ENCODE peak calls at places on chromosome 9, in four cellular contexts. One of them, this sample, is unnamed.

GRCh38 chr9:122346478-122347347 is 24.1 kb upstream of the PTGS1 start:
- DNase-seq in glutamatergic neuron: peak; percentile 51
- DNase-seq in mesothelial cell of epicardium: peak; percentile 46
- DNase-seq in natural killer cell: peak; percentile 21
- DNase-seq in this sample: no peak

GRCh38 chr9:128627127-128627715 is 29.4 kb downstream of the DYNC2I2 start:
- DNase-seq in glutamatergic neuron: no peak
- DNase-seq in mesothelial cell of epicardium: no peak
- DNase-seq in natural killer cell: no peak
- DNase-seq in this sample: no peak

GRCh38 chr9:27828908-27829307 is 255.6 kb upstream of the C9orf72 start:
- DNase-seq in glutamatergic neuron: no peak
- DNase-seq in mesothelial cell of epicardium: no peak
- DNase-seq in natural killer cell: no peak
- DNase-seq in this sample: no peak

GRCh38 chr9:1722404-1722803 is 292.7 kb upstream of the SMARCA2 start:
- DNase-seq in glutamatergic neuron: no peak
- DNase-seq in mesothelial cell of epicardium: no peak
- DNase-seq in natural killer cell: no peak
- DNase-seq in this sample: no peak

GRCh38 chr9:6051511-6051950 is 36.1 kb upstream of the RANBP6 start:
- DNase-seq in glutamatergic neuron: no peak
- DNase-seq in mesothelial cell of epicardium: no peak
- DNase-seq in natural killer cell: no peak
- DNase-seq in this sample: no peak

GRCh38 chr9:116274293-116274692 is 120.7 kb downstream of the PAPPA start:
- DNase-seq in glutamatergic neuron: no peak
- DNase-seq in mesothelial cell of epicardium: no peak
- DNase-seq in natural killer cell: no peak
- DNase-seq in this sample: no peak

GRCh38 chr9:105515811-105516413 is 42.0 kb upstream of the FKTN start:
- DNase-seq in glutamatergic neuron: no peak
- DNase-seq in mesothelial cell of epicardium: no peak
- DNase-seq in natural killer cell: no peak
- DNase-seq in this sample: no peak

GRCh38 chr9:106284300-106284699 is 578.7 kb upstream of the ZNF462 start:
- DNase-seq in glutamatergic neuron: peak; percentile 48
- DNase-seq in mesothelial cell of epicardium: no peak
- DNase-seq in natural killer cell: no peak
- DNase-seq in this sample: no peak

GRCh38 chr9:4277531-4277991 is 22.3 kb downstream of the GLIS3 start:
- DNase-seq in glutamatergic neuron: no peak
- DNase-seq in mesothelial cell of epicardium: no peak
- DNase-seq in natural killer cell: no peak
- DNase-seq in this sample: no peak

GRCh38 chr9:942805-943580 is 33.5 kb upstream of the DMRT3 start:
- DNase-seq in glutamatergic neuron: no peak
- DNase-seq in mesothelial cell of epicardium: no peak
- DNase-seq in natural killer cell: no peak
- DNase-seq in this sample: no peak

GRCh38 chr9:128438343-128439109 is 17.3 kb upstream of the ODF2 start:
- DNase-seq in glutamatergic neuron: peak; percentile 93
- DNase-seq in mesothelial cell of epicardium: peak; percentile 92
- DNase-seq in natural killer cell: peak; percentile 80
- DNase-seq in this sample: peak; percentile 78

GRCh38 chr9:138003485-138004190 is 126.1 kb downstream of the CACNA1B start:
- DNase-seq in glutamatergic neuron: no peak
- DNase-seq in mesothelial cell of epicardium: no peak
- DNase-seq in natural killer cell: no peak
- DNase-seq in this sample: no peak

GRCh38 chr9:104286792-104287191 is 192.7 kb downstream of the SMC2 start:
- DNase-seq in glutamatergic neuron: no peak
- DNase-seq in mesothelial cell of epicardium: no peak
- DNase-seq in natural killer cell: no peak
- DNase-seq in this sample: no peak

GRCh38 chr9:87514136-87514535 is 16.5 kb downstream of the DAPK1 start:
- DNase-seq in glutamatergic neuron: peak; percentile 28
- DNase-seq in mesothelial cell of epicardium: no peak
- DNase-seq in natural killer cell: no peak
- DNase-seq in this sample: no peak

GRCh38 chr9:70113403-70114022 is 69.9 kb downstream of the MAMDC2 start:
- DNase-seq in glutamatergic neuron: peak; percentile 66
- DNase-seq in mesothelial cell of epicardium: no peak
- DNase-seq in natural killer cell: no peak
- DNase-seq in this sample: no peak

GRCh38 chr9:96040591-96041461 is 165.3 kb downstream of the ERCC6L2 start:
- DNase-seq in glutamatergic neuron: no peak
- DNase-seq in mesothelial cell of epicardium: no peak
- DNase-seq in natural killer cell: no peak
- DNase-seq in this sample: no peak

GRCh38 chr9:133445293-133445969 is 14.3 kb upstream of the CACFD1 start:
- DNase-seq in glutamatergic neuron: no peak
- DNase-seq in mesothelial cell of epicardium: no peak
- DNase-seq in natural killer cell: no peak
- DNase-seq in this sample: no peak

GRCh38 chr9:100222674-100223073 is 123.6 kb downstream of the INVS start:
- DNase-seq in glutamatergic neuron: no peak
- DNase-seq in mesothelial cell of epicardium: no peak
- DNase-seq in natural killer cell: no peak
- DNase-seq in this sample: no peak

GRCh38 chr9:84294551-84294950 is 46.0 kb downstream of the SLC28A3 start:
- DNase-seq in glutamatergic neuron: no peak
- DNase-seq in mesothelial cell of epicardium: no peak
- DNase-seq in natural killer cell: no peak
- DNase-seq in this sample: no peak

GRCh38 chr9:22079873-22080341 is 70.8 kb upstream of the CDKN2B start:
- DNase-seq in glutamatergic neuron: no peak
- DNase-seq in mesothelial cell of epicardium: no peak
- DNase-seq in natural killer cell: no peak
- DNase-seq in this sample: no peak

GRCh38 chr9:19201899-19202891 is 28.3 kb upstream of the DENND4C start:
- DNase-seq in glutamatergic neuron: no peak
- DNase-seq in mesothelial cell of epicardium: peak; percentile 58
- DNase-seq in natural killer cell: no peak
- DNase-seq in this sample: no peak

GRCh38 chr9:3794005-3794404 is 268.2 kb upstream of the RFX3 start:
- DNase-seq in glutamatergic neuron: no peak
- DNase-seq in mesothelial cell of epicardium: no peak
- DNase-seq in natural killer cell: no peak
- DNase-seq in this sample: no peak

GRCh38 chr9:118896356-118897000 is 472.8 kb downstream of the BRINP1 start:
- DNase-seq in glutamatergic neuron: peak; percentile 17
- DNase-seq in mesothelial cell of epicardium: no peak
- DNase-seq in natural killer cell: no peak
- DNase-seq in this sample: no peak

DNA sequence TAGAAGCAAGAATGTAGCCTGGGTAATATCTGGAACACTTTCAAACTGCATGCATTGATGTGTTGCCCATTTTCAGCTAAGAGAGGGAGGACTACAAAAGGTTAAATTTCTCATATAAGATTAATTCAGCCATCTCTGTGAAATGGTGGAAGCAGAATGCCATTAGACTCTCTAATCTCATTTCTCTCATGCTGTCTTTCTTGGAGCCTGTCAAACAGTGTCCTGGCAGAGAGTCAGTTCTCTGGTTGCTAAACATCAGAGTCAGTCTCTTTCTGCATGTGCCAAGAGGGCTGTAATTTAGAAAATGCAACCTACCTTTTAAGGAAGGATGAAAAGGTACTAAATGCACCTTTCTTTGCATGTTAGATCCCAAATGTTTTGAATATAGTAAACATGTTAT is 910 bp upstream of the GARNL3 start:
- DNase-seq in glutamatergic neuron: no peak
- DNase-seq in mesothelial cell of epicardium: no peak
- DNase-seq in natural killer cell: no peak
- DNase-seq in this sample: no peak
- TF ChIP-seq CTCF in glutamatergic neuron: no peak
- TF ChIP-seq CTCF in mesothelial cell of epicardium: no peak
- TF ChIP-seq CTCF in natural killer cell: no peak
- TF ChIP-seq CTCF in this sample: no peak

DNA sequence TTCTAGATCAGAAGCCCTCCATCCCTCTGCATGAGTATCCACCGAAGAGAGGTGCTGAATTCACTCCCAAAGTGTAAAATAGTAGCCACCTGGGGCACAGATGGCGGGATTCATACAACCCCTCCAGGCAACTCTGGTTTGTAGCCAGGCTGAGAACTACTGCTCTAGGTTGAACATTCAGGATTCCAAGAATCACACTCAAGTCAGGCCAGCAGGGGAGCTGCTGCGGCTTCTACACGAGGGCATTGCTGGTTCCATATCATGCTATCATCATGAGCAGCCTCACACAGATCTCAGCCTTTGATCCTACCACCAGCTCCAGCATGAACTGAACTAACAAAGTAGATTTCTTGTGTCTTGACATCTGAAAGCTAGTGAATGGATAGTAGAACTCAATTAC is 367.9 kb downstream of the DIRAS2 start:
- DNase-seq in glutamatergic neuron: no peak
- DNase-seq in mesothelial cell of epicardium: no peak
- DNase-seq in natural killer cell: no peak
- DNase-seq in this sample: no peak
- TF ChIP-seq CTCF in glutamatergic neuron: no peak
- TF ChIP-seq CTCF in mesothelial cell of epicardium: no peak
- TF ChIP-seq CTCF in natural killer cell: no peak
- TF ChIP-seq CTCF in this sample: no peak

GRCh38 chr9:37408933-37409710 is 13.4 kb upstream of the GRHPR start:
- DNase-seq in glutamatergic neuron: no peak
- DNase-seq in mesothelial cell of epicardium: no peak
- DNase-seq in natural killer cell: no peak
- DNase-seq in this sample: no peak

GRCh38 chr9:37413311-37413710 is 9.2 kb upstream of the GRHPR start:
- DNase-seq in glutamatergic neuron: no peak
- DNase-seq in mesothelial cell of epicardium: no peak
- DNase-seq in natural killer cell: no peak
- DNase-seq in this sample: no peak

GRCh38 chr9:37410354-37410861 is 12.1 kb upstream of the GRHPR start:
- DNase-seq in glutamatergic neuron: no peak
- DNase-seq in mesothelial cell of epicardium: no peak
- DNase-seq in natural killer cell: no peak
- DNase-seq in this sample: no peak

GRCh38 chr9:37412431-37413151 is 9.9 kb upstream of the GRHPR start:
- DNase-seq in glutamatergic neuron: no peak
- DNase-seq in mesothelial cell of epicardium: no peak
- DNase-seq in natural killer cell: no peak
- DNase-seq in this sample: no peak

DNA sequence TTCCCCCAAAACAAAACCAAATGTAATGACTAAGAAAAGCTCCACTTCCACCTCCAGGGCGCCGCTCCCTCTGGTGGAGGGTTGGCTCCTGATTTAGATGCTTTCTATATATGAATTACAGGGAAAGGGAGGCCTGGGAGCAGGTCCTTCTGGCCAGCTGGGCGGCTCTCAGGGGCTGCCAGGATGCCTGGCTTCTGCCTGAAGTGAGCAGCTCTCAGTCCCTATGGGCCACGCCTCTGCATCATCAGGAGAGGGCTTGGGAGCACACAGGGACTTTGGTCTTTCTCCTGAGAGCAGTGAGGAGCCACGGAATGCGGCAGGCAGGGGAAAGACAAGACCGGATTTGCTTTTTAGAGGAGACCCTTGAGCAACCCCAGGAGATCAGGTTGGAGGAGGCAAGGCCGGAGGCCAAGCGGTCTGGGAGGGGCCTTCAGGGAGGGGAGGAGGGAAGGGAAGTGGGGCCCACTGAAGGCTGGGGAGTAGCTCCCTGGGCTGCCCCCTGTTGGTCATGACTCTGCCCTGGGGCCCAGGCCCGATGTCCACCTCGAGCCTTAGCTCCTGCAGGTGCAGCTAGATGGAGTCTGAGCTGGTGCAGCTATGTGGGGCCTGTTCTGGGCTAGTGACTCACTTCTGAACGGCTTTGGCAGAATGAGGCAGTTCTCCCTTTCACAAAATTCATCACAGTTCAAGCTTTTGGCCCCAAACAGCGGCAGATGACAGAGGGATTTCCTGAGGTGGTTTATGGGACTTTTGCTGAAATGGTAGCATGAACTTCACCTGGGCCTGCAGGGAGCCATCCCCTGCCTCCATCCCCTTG is 11.3 kb upstream of the GRHPR start:
- DNase-seq in glutamatergic neuron: peak; percentile 44
- DNase-seq in mesothelial cell of epicardium: no peak
- DNase-seq in natural killer cell: no peak
- DNase-seq in this sample: no peak
- TF ChIP-seq CTCF in glutamatergic neuron: peak; percentile 37
- TF ChIP-seq CTCF in mesothelial cell of epicardium: no peak
- TF ChIP-seq CTCF in natural killer cell: no peak
- TF ChIP-seq CTCF in this sample: no peak

DNA sequence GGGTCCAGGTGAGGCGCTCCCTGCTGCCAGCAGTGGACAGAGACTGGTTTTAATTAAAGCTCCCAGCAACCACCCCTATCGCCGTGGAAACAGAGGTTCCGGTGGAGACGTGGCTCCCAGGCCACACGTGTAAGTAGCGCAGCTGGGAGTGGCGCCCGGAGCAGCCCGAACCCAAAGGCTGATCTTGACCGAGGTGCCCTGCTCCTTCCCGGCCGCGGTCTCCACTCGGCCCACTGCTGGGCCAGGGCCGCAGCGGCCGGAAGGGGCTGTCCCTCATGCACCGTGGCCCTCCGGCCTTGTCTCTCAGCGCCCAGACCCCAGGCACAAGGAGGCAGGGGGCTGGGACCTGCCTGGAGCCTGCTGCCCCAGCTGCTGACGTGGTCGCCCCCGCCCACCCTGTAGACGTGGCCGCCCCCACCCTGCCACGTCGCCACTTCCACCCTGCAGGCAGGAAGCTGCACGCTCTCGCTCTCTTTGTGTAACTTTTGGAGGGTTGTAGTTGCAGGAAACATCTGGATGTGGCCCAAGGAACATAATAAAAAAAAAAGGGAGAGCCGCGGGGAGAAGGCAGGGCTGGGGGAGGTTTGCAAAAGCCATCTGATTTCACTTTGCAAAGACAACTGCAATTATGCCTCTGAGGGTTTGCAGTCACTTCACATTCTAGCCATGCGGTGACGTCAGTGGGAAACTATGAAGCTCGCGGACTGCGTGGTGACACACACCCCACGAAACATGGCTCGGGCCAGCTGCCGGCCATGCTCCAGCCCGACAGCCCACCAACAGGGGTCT is 129.9 kb downstream of the RXRA start:
- DNase-seq in glutamatergic neuron: no peak
- DNase-seq in mesothelial cell of epicardium: peak; percentile 84
- DNase-seq in natural killer cell: peak; percentile 72
- DNase-seq in this sample: peak; percentile 90
- TF ChIP-seq CTCF in glutamatergic neuron: no peak
- TF ChIP-seq CTCF in mesothelial cell of epicardium: no peak
- TF ChIP-seq CTCF in natural killer cell: no peak
- TF ChIP-seq CTCF in this sample: no peak

DNA sequence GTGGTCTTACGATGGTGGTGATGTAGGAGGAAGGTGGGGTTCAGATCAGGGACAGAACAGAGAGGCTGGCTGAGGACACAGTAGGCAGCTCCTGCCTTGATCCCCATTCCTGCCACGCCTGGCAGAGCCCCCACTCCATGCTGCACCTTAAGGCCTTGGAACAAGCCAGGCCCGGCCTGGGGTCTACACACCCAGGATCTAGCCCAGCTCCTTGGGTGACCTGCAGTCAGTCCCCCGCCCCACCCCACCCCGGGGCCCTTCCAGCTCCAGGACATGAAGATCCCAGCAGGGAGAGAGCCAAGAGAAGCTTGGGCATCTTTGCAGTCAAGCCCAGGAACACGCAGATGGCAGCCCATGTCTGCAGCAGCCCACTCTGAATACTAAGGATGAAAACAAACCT is 34.7 kb downstream of the WHRN start:
- DNase-seq in glutamatergic neuron: no peak
- DNase-seq in mesothelial cell of epicardium: no peak
- DNase-seq in natural killer cell: no peak
- DNase-seq in this sample: no peak
- TF ChIP-seq CTCF in glutamatergic neuron: no peak
- TF ChIP-seq CTCF in mesothelial cell of epicardium: no peak
- TF ChIP-seq CTCF in natural killer cell: no peak
- TF ChIP-seq CTCF in this sample: no peak

GRCh38 chr9:8366161-8366926 is 566.8 kb upstream of the DMAC1 start:
- DNase-seq in glutamatergic neuron: no peak
- DNase-seq in mesothelial cell of epicardium: no peak
- DNase-seq in natural killer cell: no peak
- DNase-seq in this sample: no peak
- TF ChIP-seq CTCF in glutamatergic neuron: no peak
- TF ChIP-seq CTCF in mesothelial cell of epicardium: no peak
- TF ChIP-seq CTCF in natural killer cell: no peak
- TF ChIP-seq CTCF in this sample: no peak